ENCODE peak calls at places on chromosomes 12 and 14, in four cellular contexts. T is coronary artery; W is stomach; Q is stimulated activated naive CD8-positive, alpha-beta T cell treated with anti-CD3 and anti-CD28 coated beads, Interleukin-15, amount 100 ng/mL, for 72 hours. F is an unnamed sample.

GRCh38 chr12:92049403-92049802 is 96.2 kb downstream of the BTG1 start:
- DNase-seq in T (no peak), W (no peak), Q (no peak), F (no peak)

GRCh38 chr12:24595652-24596235 is 353.2 kb downstream of the BCAT1 start:
- DNase-seq in T (no peak), W (no peak), Q (no peak), F (no peak)

GRCh38 chr14:39665084-39665483 is 232.9 kb upstream of the FBXO33 start:
- DNase-seq in T (no peak), W (no peak), Q (no peak), F (no peak)

GRCh38 chr12:15001733-15002471 is 29.1 kb downstream of the PDE6H start:
- DNase-seq in T (no peak), W (peak), Q (no peak), F (peak)

GRCh38 chr12:76999157-76999556 is 66.2 kb downstream of the E2F7 start:
- DNase-seq in T (no peak), W (no peak), Q (no peak), F (no peak)

GRCh38 chr14:100828448-100828834 is 2.5 kb downstream of the MEG3 start:
- DNase-seq in T (no peak), W (no peak), Q (no peak), F (no peak)

GRCh38 chr14:89720076-89720687 is 234.3 kb downstream of the EFCAB11 start:
- DNase-seq in T (no peak), W (no peak), Q (peak), F (no peak)

GRCh38 chr14:22980672-22981089 is 1.7 kb downstream of the AJUBA start:
- DNase-seq in T (no peak), W (peak), Q (peak), F (peak)

GRCh38 chr12:57232156-57232756 is 2.7 kb downstream of the SHMT2 start:
- DNase-seq in T (no peak), W (no peak), Q (no peak), F (no peak)

GRCh38 chr14:96086574-96087077 is 47.5 kb downstream of the C14orf132 start:
- DNase-seq in T (no peak), W (no peak), Q (no peak), F (no peak)

GRCh38 chr14:72583316-72584272 is 310.3 kb downstream of the DPF3 start:
- DNase-seq in T (no peak), W (no peak), Q (no peak), F (peak)